ENCODE peak calls at places on chromosome 1, in six cellular contexts. Q is cerebellar cortex; O is stimulated activated CD8-positive, alpha-beta memory T cell treated with anti-CD3 and anti-CD28 coated beads, Interleukin-15, amount 100 ng/mL, for 4 hours; F is NCI-H774; A is HFFc6; T is activated T-helper 1 cell treated with anti-CD3 and anti-CD28 coated beads, Interleukin-2, amount 50 U/mL, for 16 hours. C is an unnamed sample.

GRCh38 chr1:104953555-104953954 is 1203.9 kb downstream of the AMY1C start:
- DNase-seq in Q (no peak), O (no peak), F (no peak), A (no peak), T (no peak), C (peak; percentile 7)

GRCh38 chr1:160291248-160292220 is 6.6 kb upstream of the PEX19 start:
- DNase-seq in Q (peak; percentile 92), O (peak; percentile 2), F (peak; percentile 46), A (peak; percentile 56), T (peak; percentile 25), C (peak; percentile 66)

GRCh38 chr1:18299441-18300338 is 181.0 kb upstream of the KLHDC7A start:
- DNase-seq in Q (no peak), O (no peak), F (peak; percentile 21), A (no peak), T (no peak), C (peak; percentile 17)

GRCh38 chr1:20081331-20081810 is 11.4 kb downstream of the PLA2G5 start:
- DNase-seq in Q (no peak), O (no peak), F (no peak), A (no peak), T (no peak), C (no peak)

GRCh38 chr1:246592695-246593094 is 26.4 kb downstream of the CNST start:
- DNase-seq in Q (no peak), O (no peak), F (no peak), A (peak; percentile 93), T (no peak), C (no peak)

GRCh38 chr1:175154595-175155472 is 37.7 kb downstream of the KIAA0040 start:
- DNase-seq in Q (peak; percentile 72), O (peak; percentile 41), F (peak; percentile 46), A (peak; percentile 15), T (peak; percentile 58), C (peak; percentile 63)

GRCh38 chr1:47230692-47231313 is 1.2 kb downstream of the TAL1 start:
- DNase-seq in Q (no peak), O (no peak), F (no peak), A (no peak), T (no peak), C (no peak)

GRCh38 chr1:159469921-159470595 is 30.5 kb downstream of the OR10J1 start:
- DNase-seq in Q (no peak), O (no peak), F (no peak), A (peak; percentile 63), T (no peak), C (no peak)

GRCh38 chr1:43981135-43981491 is 2.1 kb downstream of the B4GALT2 start:
- DNase-seq in Q (no peak), O (no peak), F (no peak), A (no peak), T (no peak), C (no peak)

GRCh38 chr1:167442854-167443565 is 75.3 kb downstream of the CD247 start:
- DNase-seq in Q (no peak), O (no peak), F (no peak), A (no peak), T (no peak), C (no peak)

GRCh38 chr1:247357781-247358211 is 26.1 kb upstream of the ZNF496 start:
- DNase-seq in Q (no peak), O (no peak), F (no peak), A (no peak), T (no peak), C (no peak)